ENCODE peak calls at places on chromosomes 5 and 9, in five cellular contexts. W, E, K, D and A are unnamed samples.

GRCh38 chr9:6054280-6055099 is 39.1 kb upstream of the RANBP6 start:
- DNase-seq in W (no peak), E (peak; percentile 72), K (peak; percentile 60), D (no peak), A (peak; percentile 58)

GRCh38 chr5:112232651-112233050 is 186.4 kb downstream of the EPB41L4A start:
- DNase-seq in W (no peak), E (no peak), K (peak; percentile 70), D (no peak), A (no peak)

GRCh38 chr5:148746826-148747535 is 79.4 kb upstream of the ADRB2 start:
- DNase-seq in W (no peak), E (no peak), K (peak; percentile 31), D (no peak), A (no peak)

GRCh38 chr5:132471944-132472343 is 18.6 kb downstream of the IRF1 start:
- DNase-seq in W (no peak), E (no peak), K (no peak), D (peak; percentile 47), A (no peak)

GRCh38 chr5:33313150-33313549 is 127.6 kb upstream of the TARS1 start:
- DNase-seq in W (no peak), E (no peak), K (peak; percentile 98), D (no peak), A (peak; percentile 90)

GRCh38 chr9:132943677-132944293 is 631 bp downstream of the TSC1 start:
- DNase-seq in W (no peak), E (no peak), K (peak; percentile 8), D (no peak), A (no peak)

GRCh38 chr9:116687762-116688160 is 656 bp downstream of the TRIM32 start:
- DNase-seq in W (no peak), E (no peak), K (peak; percentile 16), D (no peak), A (no peak)

GRCh38 chr5:109653840-109654239 is 35.9 kb upstream of the MAN2A1 start:
- DNase-seq in W (no peak), E (no peak), K (no peak), D (no peak), A (no peak)

GRCh38 chr5:154132718-154133307 is 57.7 kb upstream of the GALNT10 start:
- DNase-seq in W (no peak), E (no peak), K (no peak), D (no peak), A (no peak)